ENCODE peak calls at places on chromosomes 12 and 14, in eight cellular contexts. One of them, this sample, is unnamed. For H3K4me1, the result is how much of the 10 kb centered on the place peaks cover.

GRCh38 chr12:104793280-104793679 is 164.8 kb downstream of the SLC41A2 start:
- DNase-seq in psoas muscle: no peak
- DNase-seq in PC-9: no peak
- DNase-seq in aorta: no peak
- DNase-seq in neural progenitor cell: no peak
- DNase-seq in stomach: no peak
- DNase-seq in body of pancreas: peak
- DNase-seq in fibroblast of lung: peak
- DNase-seq in this sample: no peak

GRCh38 chr12:6821674-6822433 is at the start of gene GPR162:
- DNase-seq in psoas muscle: peak
- DNase-seq in stomach: peak
- DNase-seq in body of pancreas: no peak
- DNase-seq in aorta: peak
- DNase-seq in fibroblast of lung: peak
- DNase-seq in PC-9: no peak
- DNase-seq in neural progenitor cell: peak
- DNase-seq in this sample: no peak

GRCh38 chr12:98238513-98238912 is 276.9 kb upstream of the TMPO start:
- DNase-seq in fibroblast of lung: peak
- DNase-seq in PC-9: no peak
- DNase-seq in body of pancreas: no peak
- DNase-seq in stomach: no peak
- DNase-seq in neural progenitor cell: no peak
- DNase-seq in psoas muscle: no peak
- DNase-seq in aorta: no peak
- DNase-seq in this sample: no peak

GRCh38 chr14:42930058-42930457 is 1323.4 kb downstream of the LRFN5 start:
- DNase-seq in psoas muscle: no peak
- DNase-seq in neural progenitor cell: peak
- DNase-seq in fibroblast of lung: peak
- DNase-seq in aorta: no peak
- DNase-seq in body of pancreas: peak
- DNase-seq in PC-9: no peak
- DNase-seq in stomach: no peak
- DNase-seq in this sample: no peak

GRCh38 chr12:56129210-56129691 is 1.2 kb downstream of the ESYT1 start:
- DNase-seq in aorta: peak
- DNase-seq in PC-9: peak
- DNase-seq in psoas muscle: peak
- DNase-seq in fibroblast of lung: peak
- DNase-seq in stomach: peak
- DNase-seq in neural progenitor cell: peak
- DNase-seq in body of pancreas: peak
- DNase-seq in this sample: peak

GRCh38 chr12:102023343-102023930 is 38.4 kb downstream of the WASHC3 start:
- DNase-seq in aorta: no peak
- DNase-seq in stomach: no peak
- DNase-seq in body of pancreas: no peak
- DNase-seq in fibroblast of lung: peak
- DNase-seq in psoas muscle: no peak
- DNase-seq in neural progenitor cell: no peak
- DNase-seq in PC-9: no peak
- DNase-seq in this sample: no peak

GRCh38 chr12:7650091-7650490 is 15.6 kb downstream of the APOBEC1 start:
- DNase-seq in fibroblast of lung: no peak
- DNase-seq in PC-9: no peak
- DNase-seq in body of pancreas: no peak
- DNase-seq in aorta: no peak
- DNase-seq in stomach: no peak
- DNase-seq in neural progenitor cell: no peak
- DNase-seq in psoas muscle: no peak
- DNase-seq in this sample: no peak

GRCh38 chr12:89783321-89784060 is 74.9 kb upstream of the ATP2B1 start:
- DNase-seq in stomach: no peak
- DNase-seq in aorta: no peak
- DNase-seq in psoas muscle: no peak
- DNase-seq in neural progenitor cell: no peak
- DNase-seq in fibroblast of lung: peak
- DNase-seq in PC-9: no peak
- DNase-seq in body of pancreas: no peak
- DNase-seq in this sample: no peak

GRCh38 chr12:78977463-78977862 is 112.9 kb downstream of the SYT1 start:
- DNase-seq in neural progenitor cell: no peak
- DNase-seq in psoas muscle: no peak
- DNase-seq in body of pancreas: no peak
- DNase-seq in PC-9: no peak
- DNase-seq in aorta: no peak
- DNase-seq in fibroblast of lung: no peak
- DNase-seq in stomach: no peak
- DNase-seq in this sample: no peak

GRCh38 chr14:28101992-28102391 is 664.6 kb upstream of the FOXG1 start:
- DNase-seq in fibroblast of lung: no peak
- DNase-seq in body of pancreas: no peak
- DNase-seq in neural progenitor cell: no peak
- DNase-seq in aorta: no peak
- DNase-seq in psoas muscle: no peak
- DNase-seq in stomach: no peak
- DNase-seq in PC-9: no peak
- DNase-seq in this sample: no peak

GRCh38 chr12:106387847-106388246 is 30.3 kb downstream of the POLR3B start:
- DNase-seq in body of pancreas: no peak
- DNase-seq in psoas muscle: no peak
- DNase-seq in aorta: no peak
- DNase-seq in neural progenitor cell: no peak
- DNase-seq in fibroblast of lung: no peak
- DNase-seq in PC-9: no peak
- DNase-seq in stomach: no peak
- DNase-seq in this sample: no peak

GRCh38 chr14:96626916-96627315 is 124.7 kb downstream of the PAPOLA start:
- DNase-seq in aorta: peak
- DNase-seq in fibroblast of lung: no peak
- DNase-seq in psoas muscle: no peak
- DNase-seq in PC-9: no peak
- DNase-seq in stomach: no peak
- DNase-seq in body of pancreas: no peak
- DNase-seq in neural progenitor cell: no peak
- DNase-seq in this sample: no peak

GRCh38 chr12:43621262-43621661 is 69.3 kb upstream of the ADAMTS20 start:
- DNase-seq in stomach: no peak
- DNase-seq in body of pancreas: no peak
- DNase-seq in PC-9: no peak
- DNase-seq in fibroblast of lung: no peak
- DNase-seq in neural progenitor cell: no peak
- DNase-seq in psoas muscle: no peak
- DNase-seq in aorta: no peak
- DNase-seq in this sample: no peak

GRCh38 chr14:88168498-88169165 is 154.4 kb downstream of the KCNK10 start:
- DNase-seq in psoas muscle: no peak
- DNase-seq in fibroblast of lung: peak
- DNase-seq in body of pancreas: peak
- DNase-seq in PC-9: no peak
- DNase-seq in aorta: no peak
- DNase-seq in stomach: peak
- DNase-seq in neural progenitor cell: peak
- DNase-seq in this sample: no peak

GRCh38 chr14:32697114-32697513 is 241.6 kb upstream of the NPAS3 start:
- DNase-seq in PC-9: no peak
- DNase-seq in psoas muscle: no peak
- DNase-seq in body of pancreas: no peak
- DNase-seq in stomach: no peak
- DNase-seq in aorta: no peak
- DNase-seq in fibroblast of lung: no peak
- DNase-seq in neural progenitor cell: no peak
- DNase-seq in this sample: no peak

GRCh38 chr14:32696325-32697101 is 242.2 kb upstream of the NPAS3 start:
- DNase-seq in stomach: no peak
- DNase-seq in psoas muscle: no peak
- DNase-seq in fibroblast of lung: no peak
- DNase-seq in aorta: no peak
- DNase-seq in PC-9: no peak
- DNase-seq in body of pancreas: no peak
- DNase-seq in neural progenitor cell: no peak
- DNase-seq in this sample: no peak

GRCh38 chr14:32697704-32698103 is 241.0 kb upstream of the NPAS3 start:
- DNase-seq in stomach: no peak
- DNase-seq in body of pancreas: no peak
- DNase-seq in aorta: no peak
- DNase-seq in neural progenitor cell: no peak
- DNase-seq in fibroblast of lung: peak
- DNase-seq in psoas muscle: no peak
- DNase-seq in PC-9: peak
- DNase-seq in this sample: no peak

GRCh38 chr14:32701475-32701874 is 237.2 kb upstream of the NPAS3 start:
- DNase-seq in aorta: no peak
- DNase-seq in psoas muscle: no peak
- DNase-seq in stomach: no peak
- DNase-seq in PC-9: no peak
- DNase-seq in body of pancreas: no peak
- DNase-seq in fibroblast of lung: no peak
- DNase-seq in neural progenitor cell: no peak
- DNase-seq in this sample: no peak

DNA sequence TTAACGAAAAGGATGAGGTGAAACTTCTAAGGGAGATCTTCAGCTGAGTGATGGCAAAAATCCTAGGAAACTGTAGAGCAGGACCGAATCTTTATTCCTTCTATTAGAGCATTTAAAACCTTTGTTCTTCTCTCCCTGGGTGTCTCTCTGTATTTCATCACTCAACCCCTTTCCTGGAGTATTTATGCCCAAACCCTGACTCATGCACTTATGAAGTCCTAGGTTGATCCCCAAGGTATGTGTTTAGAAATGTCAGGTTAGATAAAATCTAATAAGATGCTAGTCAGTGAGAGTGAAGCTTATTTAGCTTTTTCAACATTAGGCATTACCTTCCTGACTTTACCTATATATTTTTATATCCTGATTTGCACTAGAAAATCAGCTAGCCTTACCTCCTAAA is 239.8 kb upstream of the NPAS3 start:
- DNase-seq in fibroblast of lung: no peak
- DNase-seq in stomach: no peak
- DNase-seq in body of pancreas: no peak
- DNase-seq in PC-9: peak
- DNase-seq in neural progenitor cell: no peak
- DNase-seq in psoas muscle: no peak
- DNase-seq in aorta: no peak
- DNase-seq in this sample: no peak
- H3K27ac ChIP-seq in fibroblast of lung: no peak
- H3K27ac ChIP-seq in stomach: no peak
- H3K27ac ChIP-seq in body of pancreas: no peak
- H3K27ac ChIP-seq in PC-9: no peak
- H3K27ac ChIP-seq in neural progenitor cell: no peak
- H3K27ac ChIP-seq in psoas muscle: no peak
- H3K27ac ChIP-seq in aorta: no peak
- H3K27ac ChIP-seq in this sample: no peak

DNA sequence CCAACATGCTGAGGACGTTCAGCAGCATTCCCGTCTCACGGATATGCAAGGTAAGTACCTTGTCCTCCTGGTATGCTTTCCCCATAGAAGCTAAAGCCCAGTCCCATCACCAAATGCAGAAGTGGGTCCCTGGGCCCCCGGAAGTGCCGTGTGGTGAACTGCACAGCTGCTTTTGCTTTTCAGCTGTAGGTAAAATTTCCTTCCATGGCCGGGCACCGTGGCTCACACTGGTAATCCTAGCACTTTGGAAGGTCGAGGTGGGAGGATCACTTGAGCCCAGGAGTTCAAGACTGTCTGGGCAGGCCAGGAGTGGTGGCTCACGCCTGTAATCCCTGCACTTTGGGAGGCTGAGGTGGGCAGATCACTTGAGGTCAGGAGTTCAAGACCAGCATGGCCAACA is 44.1 kb downstream of the HSP90AA1 start:
- DNase-seq in body of pancreas: no peak
- DNase-seq in aorta: no peak
- DNase-seq in PC-9: no peak
- DNase-seq in stomach: no peak
- DNase-seq in psoas muscle: no peak
- DNase-seq in neural progenitor cell: no peak
- DNase-seq in fibroblast of lung: no peak
- DNase-seq in this sample: no peak
- H3K4me3 ChIP-seq in body of pancreas: no peak
- H3K4me3 ChIP-seq in aorta: no peak
- H3K4me3 ChIP-seq in PC-9: no peak
- H3K4me3 ChIP-seq in stomach: no peak
- H3K4me3 ChIP-seq in psoas muscle: no peak
- H3K4me3 ChIP-seq in neural progenitor cell: no peak
- H3K4me3 ChIP-seq in fibroblast of lung: no peak
- H3K4me3 ChIP-seq in this sample: no peak

GRCh38 chr12:27276275-27276674 is 32.2 kb downstream of the STK38L start:
- DNase-seq in psoas muscle: no peak
- DNase-seq in neural progenitor cell: peak
- DNase-seq in aorta: no peak
- DNase-seq in stomach: no peak
- DNase-seq in PC-9: no peak
- DNase-seq in fibroblast of lung: no peak
- DNase-seq in body of pancreas: no peak
- DNase-seq in this sample: no peak
- H3K4me1 ChIP-seq in psoas muscle: under half
- H3K4me1 ChIP-seq in neural progenitor cell: under half
- H3K4me1 ChIP-seq in aorta: under half
- H3K4me1 ChIP-seq in stomach: half or more
- H3K4me1 ChIP-seq in PC-9: under half
- H3K4me1 ChIP-seq in fibroblast of lung: under half
- H3K4me1 ChIP-seq in body of pancreas: half or more
- H3K4me1 ChIP-seq in this sample: under half

DNA sequence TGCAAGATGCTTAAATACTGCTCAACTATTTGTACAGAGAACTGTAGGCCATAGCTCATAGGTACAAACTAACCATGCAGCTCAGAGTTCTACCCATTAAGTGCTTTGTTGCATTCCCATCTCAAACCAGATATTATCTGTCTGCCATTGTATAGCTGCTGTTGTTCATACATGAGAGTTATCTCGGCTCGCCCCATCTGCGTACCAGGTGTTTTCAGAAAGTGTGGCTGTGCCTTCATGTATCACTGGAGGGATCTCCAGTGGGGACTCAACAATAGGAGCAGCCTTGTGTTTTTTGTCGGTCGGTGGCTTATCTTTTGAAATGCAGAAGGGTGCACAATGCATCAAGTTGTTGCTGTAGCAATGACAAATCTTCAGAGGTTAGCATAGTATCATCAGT is 678.3 kb downstream of the RERGL start:
- DNase-seq in PC-9: no peak
- DNase-seq in fibroblast of lung: no peak
- DNase-seq in psoas muscle: no peak
- DNase-seq in body of pancreas: no peak
- DNase-seq in neural progenitor cell: no peak
- DNase-seq in aorta: no peak
- DNase-seq in stomach: no peak
- DNase-seq in this sample: no peak
- H3K27ac ChIP-seq in PC-9: no peak
- H3K27ac ChIP-seq in fibroblast of lung: no peak
- H3K27ac ChIP-seq in psoas muscle: no peak
- H3K27ac ChIP-seq in body of pancreas: no peak
- H3K27ac ChIP-seq in neural progenitor cell: no peak
- H3K27ac ChIP-seq in aorta: no peak
- H3K27ac ChIP-seq in stomach: no peak
- H3K27ac ChIP-seq in this sample: no peak

This sample was measured in upper lobe of right lung.